ENCODE peak calls at places on chromosomes 16 and 17, in four cellular contexts. C is brain microvascular endothelial cell, P is HFF-Myc, G is A549. W is an unnamed sample.

GRCh38 chr17:5585814-5586558 is 1.7 kb upstream of the NLRP1 start:
- DNase-seq in G (no peak), P (peak), C (no peak), W (no peak)

GRCh38 chr17:16915752-16916556 is 56.0 kb downstream of the TNFRSF13B start:
- DNase-seq in C (peak), G (peak), P (no peak), W (no peak)

GRCh38 chr17:83191388-83192160 is 112.2 kb downstream of the METRNL start:
- DNase-seq in P (no peak), C (no peak), G (no peak), W (no peak)

GRCh38 chr17:18004345-18004744 is 31.7 kb downstream of the DRC3 start:
- DNase-seq in P (no peak), C (no peak), G (no peak), W (no peak)

GRCh38 chr16:86396918-86397317 is 113.4 kb upstream of the FOXF1 start:
- DNase-seq in G (no peak), P (peak), C (peak), W (peak)

GRCh38 chr16:85486256-85486915 is 126.7 kb upstream of the GSE1 start:
- DNase-seq in P (no peak), G (no peak), C (no peak), W (no peak)

GRCh38 chr16:51825740-51826139 is 674.7 kb upstream of the SALL1 start:
- DNase-seq in C (no peak), G (no peak), P (no peak), W (no peak)

GRCh38 chr17:78879679-78880186 is 23.3 kb downstream of the CEP295NL start:
- DNase-seq in C (peak), G (no peak), P (peak), W (peak)

GRCh38 chr17:60139438-60140285 is 10.1 kb upstream of the CA4 start:
- DNase-seq in P (no peak), G (peak), C (peak), W (no peak)

GRCh38 chr17:63780507-63780906 is 6.5 kb downstream of the DDX42 start:
- DNase-seq in P (no peak), G (peak), C (no peak), W (no peak)

GRCh38 chr16:12723681-12724080 is 80.0 kb downstream of the CPPED1 start:
- DNase-seq in P (no peak), G (no peak), C (no peak), W (no peak)

GRCh38 chr16:85396879-85397871 is 215.9 kb upstream of the GSE1 start:
- DNase-seq in P (no peak), G (peak), C (no peak), W (no peak)

GRCh38 chr16:83727018-83727417 is 80.8 kb upstream of the HSBP1 start:
- DNase-seq in P (no peak), G (no peak), C (peak), W (no peak)

GRCh38 chr16:2826591-2827480 is 3.3 kb upstream of the ZG16B start:
- DNase-seq in G (no peak), P (no peak), C (no peak), W (no peak)

GRCh38 chr17:76485569-76485968 is 15.7 kb downstream of the RHBDF2 start:
- DNase-seq in P (no peak), G (no peak), C (no peak), W (no peak)

GRCh38 chr17:77735341-77736206 is 222.9 kb upstream of the TNRC6C start:
- DNase-seq in P (no peak), C (no peak), G (no peak), W (no peak)

GRCh38 chr17:13362341-13363122 is 239.2 kb downstream of the HS3ST3A1 start:
- DNase-seq in G (no peak), P (peak), C (peak), W (no peak)

GRCh38 chr17:37839196-37839978 is 84.8 kb upstream of the TBC1D3K start:
- DNase-seq in C (no peak), G (no peak), P (no peak), W (no peak)

GRCh38 chr17:78862073-78863023 is 21.7 kb upstream of the USP36 start:
- DNase-seq in C (peak), G (peak), P (peak), W (peak)

GRCh38 chr16:13756411-13756810 is 163.5 kb upstream of the ERCC4 start:
- DNase-seq in C (no peak), P (no peak), G (no peak), W (no peak)

GRCh38 chr16:25886598-25886997 is 194.8 kb downstream of the HS3ST4 start:
- DNase-seq in C (no peak), P (no peak), G (no peak), W (no peak)

GRCh38 chr17:79365836-79366831 is 244.7 kb downstream of the RBFOX3 start:
- DNase-seq in G (no peak), C (no peak), P (no peak), W (no peak)

GRCh38 chr16:64590516-64590915 is 531.3 kb downstream of the CDH11 start:
- DNase-seq in G (peak), C (peak), P (no peak), W (peak)

GRCh38 chr17:38912221-38912813 is 13.1 kb upstream of the LASP1NB start:
- DNase-seq in P (no peak), C (no peak), G (no peak), W (no peak)

GRCh38 chr16:75287708-75288107 is 36.3 kb upstream of the BCAR1 start:
- DNase-seq in P (no peak), C (no peak), G (no peak), W (no peak)

GRCh38 chr17:72614871-72615626 is 477.4 kb downstream of the SLC39A11 start:
- DNase-seq in P (no peak), C (peak), G (peak), W (no peak)

GRCh38 chr16:50467943-50468748 is 80.0 kb upstream of the NKD1 start:
- DNase-seq in G (no peak), P (no peak), C (peak), W (no peak)

GRCh38 chr16:24552705-24553104 is 13.3 kb downstream of the RBBP6 start:
- DNase-seq in G (no peak), C (no peak), P (no peak), W (no peak)

GRCh38 chr17:40122466-40122943 is 734 bp downstream of the MSL1 start:
- DNase-seq in G (peak), C (no peak), P (no peak), W (no peak)

GRCh38 chr17:43940630-43941029 is 1.6 kb downstream of the PPY start:
- DNase-seq in P (no peak), C (peak), G (peak), W (no peak)

GRCh38 chr17:77383613-77384608 is 243.1 kb downstream of the SEC14L1 start:
- DNase-seq in G (no peak), C (no peak), P (no peak), W (no peak)

GRCh38 chr17:66518108-66518507 is 215.7 kb downstream of the PRKCA start:
- DNase-seq in C (no peak), G (no peak), P (no peak), W (no peak)

GRCh38 chr16:23509763-23510153 is 536 bp downstream of the GGA2 start:
- DNase-seq in C (peak), G (no peak), P (no peak), W (no peak)

GRCh38 chr17:82636626-82637598 is 11.3 kb downstream of the WDR45B start:
- DNase-seq in P (no peak), G (no peak), C (no peak), W (no peak)

GRCh38 chr17:14052886-14053615 is 16.3 kb upstream of the COX10 start:
- DNase-seq in C (no peak), G (no peak), P (no peak), W (no peak)

GRCh38 chr16:27238016-27238587 is 30.5 kb downstream of the NSMCE1 start:
- DNase-seq in C (no peak), G (no peak), P (no peak), W (no peak)

GRCh38 chr17:27294689-27295630 is 1.0 kb downstream of the WSB1 start:
- DNase-seq in C (peak), P (peak), G (peak), W (no peak)

GRCh38 chr17:22512997-22513538 is 820.7 kb downstream of the KCNJ18 start:
- DNase-seq in G (peak), P (no peak), C (no peak), W (no peak)
- TF ChIP-seq CTCF in G (no peak), P (no peak), C (no peak), W (no peak)

DNA sequence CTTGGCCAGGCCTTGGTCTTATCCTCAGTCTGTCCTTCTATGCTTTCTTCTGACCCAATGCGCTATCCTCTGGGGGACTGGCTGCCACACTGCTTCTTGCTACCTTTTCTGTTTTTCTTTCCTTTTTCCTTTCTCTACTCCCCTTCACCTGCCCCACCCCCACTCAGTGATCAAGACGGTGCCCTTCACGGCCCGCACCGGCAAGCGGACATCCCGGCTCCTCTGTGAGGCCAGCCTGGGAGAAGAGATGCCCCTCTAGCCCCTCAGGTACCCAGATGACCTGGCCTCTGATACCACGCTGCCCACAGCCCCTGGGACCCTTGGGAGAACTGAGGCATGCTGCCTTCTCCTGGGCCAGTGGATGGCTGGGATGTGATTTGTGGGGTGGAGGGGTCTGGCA is 15.6 kb downstream of the SPATA32 start:
- DNase-seq in G (no peak), C (no peak), P (no peak), W (no peak)
- H3K4me3 ChIP-seq in G (peak), C (peak), P (peak), W (peak)

GRCh38 chr16:16882766-16883165 is 503.8 kb downstream of the NPIPA7 start:
- DNase-seq in G (no peak), P (no peak), C (no peak), W (no peak)

GRCh38 chr16:16879567-16880251 is 500.8 kb downstream of the NPIPA7 start:
- DNase-seq in P (no peak), C (no peak), G (no peak), W (no peak)

GRCh38 chr16:16877061-16877460 is 498.1 kb downstream of the NPIPA7 start:
- DNase-seq in C (no peak), G (no peak), P (no peak), W (no peak)

GRCh38 chr16:16884451-16884850 is 505.5 kb downstream of the NPIPA7 start:
- DNase-seq in C (no peak), G (no peak), P (no peak), W (no peak)

DNA sequence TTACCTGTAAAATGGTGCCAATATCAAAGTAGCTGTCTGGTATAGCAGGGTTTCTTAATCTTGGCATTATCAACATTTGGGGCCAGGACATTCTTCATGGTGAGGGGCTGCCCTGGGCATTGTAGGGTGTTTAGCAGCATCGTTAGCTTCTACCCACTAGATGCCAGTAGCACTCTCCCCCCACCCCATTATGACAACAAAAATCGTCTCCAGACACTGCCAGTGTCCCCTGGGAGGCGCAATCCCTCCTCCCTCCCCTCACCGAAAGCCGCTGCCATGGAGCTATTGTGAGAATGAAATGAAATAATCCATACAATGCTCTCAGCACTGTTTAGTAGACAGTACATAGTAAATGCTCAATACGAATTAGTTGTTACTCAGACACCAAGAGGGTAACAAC is 502.8 kb downstream of the NPIPA7 start:
- DNase-seq in G (no peak), C (no peak), P (no peak), W (no peak)
- TF ChIP-seq CTCF in G (no peak), C (no peak), P (no peak), W (no peak)

GRCh38 chr16:4402439-4403132 is 13.8 kb downstream of the CORO7 start:
- DNase-seq in C (peak), G (peak), P (no peak), W (no peak)
- H3K4me3 ChIP-seq in C (peak), G (peak), P (no peak), W (peak)

W was measured in AG04449.